ENCODE peak calls at places on chromosomes 12 and 14, in seven cellular contexts. Z is HEK293T; B is amniotic stem cell; Q is DMS 273 treated with DMSO at 0.1 percent for 48 hours; F is CD8-positive, alpha-beta T cell; W is substantia nigra; J is central memory CD4-positive, alpha-beta T cell. N is an unnamed sample.

GRCh38 chr14:22781606-22782000 is 15.1 kb downstream of the OXA1L start:
- DNase-seq in Z (no peak), W (no peak), J (no peak), Q (no peak), B (no peak), F (no peak), N (no peak)

GRCh38 chr14:75191100-75191499 is 14.7 kb upstream of the TMED10 start:
- DNase-seq in F (no peak), B (no peak), Z (no peak), J (no peak), Q (no peak), W (no peak), N (no peak)

GRCh38 chr14:99326041-99326710 is 54.2 kb upstream of the BCL11B start:
- DNase-seq in F (no peak), Q (no peak), Z (no peak), W (no peak), J (no peak), B (no peak), N (no peak)

GRCh38 chr12:50315803-50316202 is 32.5 kb upstream of the LIMA1 start:
- DNase-seq in B (no peak), W (no peak), F (no peak), Q (no peak), J (no peak), Z (no peak), N (no peak)

GRCh38 chr12:67969134-67969782 is 20.0 kb upstream of the IFNG-AS1 start:
- DNase-seq in F (no peak), Z (no peak), B (no peak), W (no peak), Q (no peak), J (no peak), N (no peak)

GRCh38 chr12:113402586-113403260 is 964 bp downstream of the SDS start:
- DNase-seq in Q (no peak), F (no peak), B (no peak), J (no peak), W (no peak), Z (no peak), N (no peak)

GRCh38 chr14:101116065-101116464 is 212.5 kb upstream of the RTL1 start:
- DNase-seq in Z (no peak), W (no peak), B (no peak), J (no peak), F (no peak), Q (no peak), N (no peak)

GRCh38 chr14:89137514-89138163 is 279.4 kb downstream of the FOXN3 start:
- DNase-seq in W (peak; percentile 29), J (no peak), F (no peak), B (peak; percentile 55), Z (no peak), Q (no peak), N (no peak)

GRCh38 chr12:62288328-62288727 is 28.1 kb downstream of the USP15 start:
- DNase-seq in J (no peak), F (no peak), B (no peak), Q (no peak), W (no peak), Z (no peak), N (no peak)

GRCh38 chr14:35687335-35687939 is 121.7 kb downstream of the RALGAPA1 start:
- DNase-seq in B (peak; percentile 27), F (no peak), Q (peak; percentile 16), Z (peak; percentile 41), W (peak; percentile 12), J (no peak), N (peak; percentile 46)

GRCh38 chr12:89663577-89664357 is 44.9 kb downstream of the ATP2B1 start:
- DNase-seq in Z (no peak), B (no peak), J (no peak), F (no peak), W (no peak), Q (no peak), N (no peak)

GRCh38 chr12:41596190-41596589 is 408.1 kb downstream of the PDZRN4 start:
- DNase-seq in Z (no peak), W (no peak), B (no peak), Q (no peak), F (no peak), J (no peak), N (no peak)

GRCh38 chr12:114407566-114408411 is 1.8 kb upstream of the TBX5 start:
- DNase-seq in F (no peak), B (no peak), Z (no peak), J (no peak), W (no peak), Q (no peak), N (no peak)

GRCh38 chr12:2641209-2641608 is 153.6 kb upstream of the FKBP4 start:
- DNase-seq in J (no peak), Q (no peak), F (no peak), Z (peak; percentile 48), W (no peak), B (no peak), N (no peak)

GRCh38 chr12:70919597-70920035 is 922 bp downstream of the PTPRR start:
- DNase-seq in W (peak; percentile 32), Z (no peak), B (no peak), F (no peak), J (no peak), Q (no peak), N (no peak)

GRCh38 chr12:22935501-22935900 is 310.5 kb downstream of the ETNK1 start:
- DNase-seq in W (no peak), Z (peak; percentile 14), B (no peak), F (no peak), Q (no peak), J (no peak), N (no peak)

GRCh38 chr12:99915251-99916082 is 69.3 kb downstream of the ANKS1B start:
- DNase-seq in Q (no peak), J (no peak), W (no peak), F (no peak), Z (no peak), B (peak; percentile 63), N (no peak)

GRCh38 chr12:4215862-4216541 is 57.6 kb upstream of the CCND2 start:
- DNase-seq in J (no peak), Q (no peak), B (no peak), Z (no peak), W (no peak), F (no peak), N (no peak)

GRCh38 chr12:101459642-101460346 is 15.3 kb upstream of the SPIC start:
- DNase-seq in Z (no peak), B (no peak), W (no peak), J (no peak), Q (no peak), F (no peak), N (no peak)

GRCh38 chr12:105256921-105257320 is 20.9 kb upstream of the APPL2 start:
- DNase-seq in Q (no peak), Z (no peak), J (no peak), W (no peak), F (no peak), B (peak; percentile 52), N (no peak)

GRCh38 chr14:55734731-55735130 is 154.7 kb downstream of the KTN1 start:
- DNase-seq in B (no peak), W (no peak), Z (no peak), Q (no peak), F (no peak), J (no peak), N (no peak)

GRCh38 chr12:45336331-45336730 is 120.4 kb downstream of the ANO6 start:
- DNase-seq in W (no peak), F (no peak), Z (no peak), Q (no peak), B (peak; percentile 70), J (no peak), N (no peak)

GRCh38 chr12:13163868-13164267 is 32.7 kb upstream of the EMP1 start:
- DNase-seq in Q (no peak), B (no peak), F (no peak), J (no peak), Z (no peak), W (no peak), N (no peak)

GRCh38 chr12:5684989-5685388 is 253.1 kb downstream of the NTF3 start:
- DNase-seq in J (no peak), F (no peak), W (no peak), B (no peak), Z (no peak), Q (no peak), N (no peak)

GRCh38 chr12:103423061-103423473 is 72.7 kb downstream of the C12orf42 start:
- DNase-seq in W (no peak), B (no peak), F (no peak), Q (peak; percentile 81), J (no peak), Z (no peak), N (no peak)

GRCh38 chr12:92695056-92695455 is 7.7 kb upstream of the PLEKHG7 start:
- DNase-seq in W (no peak), Z (no peak), B (no peak), J (no peak), F (no peak), Q (no peak), N (no peak)

GRCh38 chr12:120402217-120402616 is 33.3 kb upstream of the MSI1 start:
- DNase-seq in J (no peak), Z (peak; percentile 46), B (no peak), F (no peak), Q (no peak), W (no peak), N (no peak)

GRCh38 chr14:22837059-22837749 is 819 bp downstream of the MMP14 start:
- DNase-seq in F (no peak), B (no peak), J (no peak), Q (no peak), Z (no peak), W (no peak), N (no peak)

GRCh38 chr14:95021588-95021987 is 135.7 kb downstream of the DICER1 start:
- DNase-seq in J (no peak), B (no peak), Q (no peak), W (no peak), F (no peak), Z (no peak), N (no peak)

GRCh38 chr12:109295764-109296425 is 13.2 kb downstream of the FOXN4 start:
- DNase-seq in Q (no peak), Z (no peak), J (no peak), F (no peak), W (no peak), B (no peak), N (no peak)

GRCh38 chr12:104281636-104282035 is 21.9 kb upstream of the EID3 start:
- DNase-seq in W (no peak), Z (no peak), Q (no peak), F (no peak), B (no peak), J (no peak), N (no peak)

GRCh38 chr12:22978962-22979361 is 354.0 kb downstream of the ETNK1 start:
- DNase-seq in Z (no peak), Q (no peak), W (no peak), F (no peak), J (no peak), B (peak; percentile 27), N (no peak)